ENCODE peak calls at places on chromosomes 16 and 17, in four cellular contexts. One of them, this sample, is unnamed.

GRCh38 chr16:2194852-2195315 is 1.5 kb downstream of the CASKIN1 start:
- DNase-seq in WTC11: peak; percentile 73
- DNase-seq in GM12878: peak; percentile 11
- DNase-seq in HepG2: peak; percentile 67
- DNase-seq in this sample: peak; percentile 83

GRCh38 chr17:40071720-40072480 is 9.1 kb downstream of the THRA start:
- DNase-seq in WTC11: no peak
- DNase-seq in GM12878: no peak
- DNase-seq in HepG2: peak; percentile 46
- DNase-seq in this sample: no peak

GRCh38 chr16:67967183-67967955 is 1.1 kb downstream of the SLC12A4 start:
- DNase-seq in WTC11: no peak
- DNase-seq in GM12878: no peak
- DNase-seq in HepG2: no peak
- DNase-seq in this sample: no peak

GRCh38 chr17:56681561-56682266 is 88.2 kb downstream of the NOG start:
- DNase-seq in HepG2: no peak
- DNase-seq in WTC11: no peak
- DNase-seq in GM12878: no peak
- DNase-seq in this sample: no peak

GRCh38 chr17:76161113-76161512 is 20.1 kb upstream of the FOXJ1 start:
- DNase-seq in GM12878: no peak
- DNase-seq in HepG2: no peak
- DNase-seq in WTC11: no peak
- DNase-seq in this sample: no peak

GRCh38 chr17:80703109-80703508 is 158.5 kb downstream of the RPTOR start:
- DNase-seq in GM12878: no peak
- DNase-seq in HepG2: no peak
- DNase-seq in WTC11: no peak
- DNase-seq in this sample: no peak

GRCh38 chr17:61846088-61846487 is 17.2 kb downstream of the BRIP1 start:
- DNase-seq in GM12878: no peak
- DNase-seq in WTC11: no peak
- DNase-seq in HepG2: no peak
- DNase-seq in this sample: no peak

GRCh38 chr16:75230471-75231110 is 11.8 kb downstream of the CTRB1 start:
- DNase-seq in GM12878: no peak
- DNase-seq in HepG2: no peak
- DNase-seq in WTC11: no peak
- DNase-seq in this sample: no peak

GRCh38 chr17:10126554-10127493 is 71.6 kb downstream of the GAS7 start:
- DNase-seq in HepG2: no peak
- DNase-seq in WTC11: no peak
- DNase-seq in GM12878: no peak
- DNase-seq in this sample: no peak

GRCh38 chr17:13544292-13544691 is 57.4 kb downstream of the HS3ST3A1 start:
- DNase-seq in WTC11: no peak
- DNase-seq in HepG2: no peak
- DNase-seq in GM12878: no peak
- DNase-seq in this sample: no peak

GRCh38 chr16:75695708-75696107 is 5.6 kb downstream of the DUXB start:
- DNase-seq in HepG2: peak; percentile 46
- DNase-seq in WTC11: no peak
- DNase-seq in GM12878: no peak
- DNase-seq in this sample: peak; percentile 46

GRCh38 chr16:29898786-29899515 is 399 bp downstream of the SEZ6L2 start:
- DNase-seq in GM12878: no peak
- DNase-seq in WTC11: peak; percentile 83
- DNase-seq in HepG2: no peak
- DNase-seq in this sample: peak; percentile 53

GRCh38 chr17:10247806-10248334 is 49.5 kb upstream of the GAS7 start:
- DNase-seq in HepG2: no peak
- DNase-seq in GM12878: no peak
- DNase-seq in WTC11: no peak
- DNase-seq in this sample: no peak

GRCh38 chr16:86962259-86962658 is 354.9 kb downstream of the C16orf95 start:
- DNase-seq in WTC11: no peak
- DNase-seq in GM12878: no peak
- DNase-seq in HepG2: no peak
- DNase-seq in this sample: peak; percentile 19

GRCh38 chr17:80879723-80880649 is 111.7 kb upstream of the CHMP6 start:
- DNase-seq in GM12878: no peak
- DNase-seq in WTC11: no peak
- DNase-seq in HepG2: no peak
- DNase-seq in this sample: no peak

GRCh38 chr17:6254036-6254435 is 180.9 kb downstream of the AIPL1 start:
- DNase-seq in GM12878: no peak
- DNase-seq in WTC11: no peak
- DNase-seq in HepG2: no peak
- DNase-seq in this sample: no peak

GRCh38 chr16:57446530-57447141 is 549 bp downstream of the CIAPIN1 start:
- DNase-seq in GM12878: no peak
- DNase-seq in HepG2: no peak
- DNase-seq in WTC11: no peak
- DNase-seq in this sample: peak; percentile 57

GRCh38 chr17:37824534-37825485 is 80.0 kb upstream of the HNF1B start:
- DNase-seq in HepG2: peak; percentile 62
- DNase-seq in WTC11: no peak
- DNase-seq in GM12878: no peak
- DNase-seq in this sample: no peak

GRCh38 chr17:68587026-68587425 is 14.1 kb downstream of the FAM20A start:
- DNase-seq in HepG2: no peak
- DNase-seq in GM12878: no peak
- DNase-seq in WTC11: no peak
- DNase-seq in this sample: no peak

GRCh38 chr16:70610273-70611223 is 35.8 kb upstream of the IL34 start:
- DNase-seq in GM12878: no peak
- DNase-seq in HepG2: no peak
- DNase-seq in WTC11: no peak
- DNase-seq in this sample: no peak
- TF ChIP-seq ETV6 in GM12878: no peak
- TF ChIP-seq ETV6 in HepG2: no peak
- TF ChIP-seq ETV6 in WTC11: no peak
- TF ChIP-seq ETV6 in this sample: no peak

GRCh38 chr16:17520567-17520966 is 49.8 kb upstream of the XYLT1 start:
- DNase-seq in HepG2: no peak
- DNase-seq in WTC11: no peak
- DNase-seq in GM12878: no peak
- DNase-seq in this sample: no peak
- TF ChIP-seq ETV6 in HepG2: no peak
- TF ChIP-seq ETV6 in WTC11: no peak
- TF ChIP-seq ETV6 in GM12878: no peak
- TF ChIP-seq ETV6 in this sample: no peak

DNA sequence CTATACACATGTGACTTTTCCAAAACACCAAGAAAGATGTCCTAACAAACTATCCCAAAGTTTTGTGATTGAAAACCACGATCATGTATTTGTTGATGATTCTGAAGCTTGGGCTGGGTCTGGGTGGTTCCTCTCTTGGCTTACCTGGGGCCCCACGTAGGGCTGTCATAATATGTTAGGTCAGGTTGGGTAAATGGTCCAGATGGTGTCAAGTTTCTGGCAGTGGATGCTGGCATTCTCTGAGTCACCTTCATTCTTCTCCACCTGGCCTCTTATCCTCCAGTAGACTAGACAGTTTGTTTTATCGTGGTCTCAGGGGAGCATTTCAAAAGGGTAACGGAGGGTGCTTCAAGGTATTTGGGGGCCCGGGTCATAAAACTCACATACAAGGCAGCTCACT is 39.4 kb downstream of the SYCE1L start:
- DNase-seq in HepG2: no peak
- DNase-seq in GM12878: no peak
- DNase-seq in WTC11: no peak
- DNase-seq in this sample: no peak
- TF ChIP-seq ETV6 in HepG2: no peak
- TF ChIP-seq ETV6 in GM12878: no peak
- TF ChIP-seq ETV6 in WTC11: no peak
- TF ChIP-seq ETV6 in this sample: no peak

GRCh38 chr17:64063766-64064224 is 43.4 kb upstream of the ICAM2 start:
- DNase-seq in WTC11: peak; percentile 84
- DNase-seq in GM12878: no peak
- DNase-seq in HepG2: peak; percentile 48
- DNase-seq in this sample: peak; percentile 43

GRCh38 chr17:64064331-64064730 is 43.9 kb upstream of the ICAM2 start:
- DNase-seq in WTC11: no peak
- DNase-seq in HepG2: no peak
- DNase-seq in GM12878: no peak
- DNase-seq in this sample: no peak

GRCh38 chr17:64060331-64060730 is 39.9 kb upstream of the ICAM2 start:
- DNase-seq in GM12878: no peak
- DNase-seq in WTC11: no peak
- DNase-seq in HepG2: no peak
- DNase-seq in this sample: no peak

GRCh38 chr17:64061157-64061898 is 40.9 kb upstream of the ICAM2 start:
- DNase-seq in GM12878: peak; percentile 68
- DNase-seq in HepG2: no peak
- DNase-seq in WTC11: no peak
- DNase-seq in this sample: no peak

GRCh38 chr17:64063088-64063487 is 42.7 kb upstream of the ICAM2 start:
- DNase-seq in HepG2: no peak
- DNase-seq in WTC11: no peak
- DNase-seq in GM12878: peak; percentile 31
- DNase-seq in this sample: no peak
- TF ChIP-seq ETV6 in HepG2: no peak
- TF ChIP-seq ETV6 in WTC11: no peak
- TF ChIP-seq ETV6 in GM12878: peak; percentile 33
- TF ChIP-seq ETV6 in this sample: no peak

GRCh38 chr16:72244853-72245252 is 72.9 kb upstream of the PMFBP1 start:
- DNase-seq in WTC11: no peak
- DNase-seq in GM12878: no peak
- DNase-seq in HepG2: no peak
- DNase-seq in this sample: no peak

GRCh38 chr16:72241930-72242329 is 70.0 kb upstream of the PMFBP1 start:
- DNase-seq in GM12878: no peak
- DNase-seq in HepG2: peak; percentile 52
- DNase-seq in WTC11: no peak
- DNase-seq in this sample: peak; percentile 32

GRCh38 chr16:72246423-72246822 is 74.5 kb upstream of the PMFBP1 start:
- DNase-seq in HepG2: no peak
- DNase-seq in GM12878: peak; percentile 21
- DNase-seq in WTC11: no peak
- DNase-seq in this sample: no peak

GRCh38 chr16:72242757-72243156 is 70.8 kb upstream of the PMFBP1 start:
- DNase-seq in GM12878: no peak
- DNase-seq in HepG2: no peak
- DNase-seq in WTC11: no peak
- DNase-seq in this sample: no peak

GRCh38 chr16:72247821-72248253 is 75.9 kb upstream of the PMFBP1 start:
- DNase-seq in WTC11: no peak
- DNase-seq in HepG2: no peak
- DNase-seq in GM12878: no peak
- DNase-seq in this sample: no peak
- TF ChIP-seq ETV6 in WTC11: no peak
- TF ChIP-seq ETV6 in HepG2: no peak
- TF ChIP-seq ETV6 in GM12878: no peak
- TF ChIP-seq ETV6 in this sample: no peak

DNA sequence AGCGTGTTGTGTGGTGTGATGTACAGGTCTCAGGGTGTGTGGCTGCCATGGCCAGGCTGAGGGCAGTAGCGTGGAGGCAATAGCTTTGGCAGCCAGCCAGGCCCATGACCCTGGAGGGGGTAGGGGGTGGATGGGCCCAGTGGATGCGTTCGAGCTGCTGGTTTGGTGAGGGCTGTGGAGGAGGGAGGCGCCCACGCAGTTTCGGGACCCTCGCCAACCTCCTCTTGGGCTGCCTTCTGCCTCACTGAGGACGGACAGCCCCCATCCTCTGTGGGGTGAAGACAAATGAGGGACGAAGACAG is 238.6 kb upstream of the GSE1 start:
- DNase-seq in WTC11: no peak
- DNase-seq in HepG2: no peak
- DNase-seq in GM12878: no peak
- DNase-seq in this sample: no peak
- TF ChIP-seq ETV6 in WTC11: no peak
- TF ChIP-seq ETV6 in HepG2: no peak
- TF ChIP-seq ETV6 in GM12878: no peak
- TF ChIP-seq ETV6 in this sample: no peak

GRCh38 chr16:85568519-85568918 is 44.6 kb upstream of the GSE1 start:
- DNase-seq in WTC11: no peak
- DNase-seq in HepG2: no peak
- DNase-seq in GM12878: no peak
- DNase-seq in this sample: peak; percentile 74

GRCh38 chr16:85570735-85571562 is 42.2 kb upstream of the GSE1 start:
- DNase-seq in HepG2: no peak
- DNase-seq in WTC11: no peak
- DNase-seq in GM12878: peak; percentile 77
- DNase-seq in this sample: peak; percentile 83

GRCh38 chr16:85570213-85570734 is 42.8 kb upstream of the GSE1 start:
- DNase-seq in GM12878: no peak
- DNase-seq in WTC11: no peak
- DNase-seq in HepG2: no peak
- DNase-seq in this sample: peak; percentile 54

GRCh38 chr16:85569039-85569614 is 44.0 kb upstream of the GSE1 start:
- DNase-seq in GM12878: no peak
- DNase-seq in WTC11: no peak
- DNase-seq in HepG2: no peak
- DNase-seq in this sample: no peak

GRCh38 chr16:85569615-85570212 is 43.4 kb upstream of the GSE1 start:
- DNase-seq in GM12878: peak; percentile 74
- DNase-seq in WTC11: no peak
- DNase-seq in HepG2: no peak
- DNase-seq in this sample: peak; percentile 62
- TF ChIP-seq ETV6 in GM12878: peak; percentile 23
- TF ChIP-seq ETV6 in WTC11: peak; percentile 83
- TF ChIP-seq ETV6 in HepG2: no peak
- TF ChIP-seq ETV6 in this sample: no peak

GRCh38 chr16:23171234-23171948 is 11.2 kb upstream of the SCNN1G start:
- DNase-seq in GM12878: no peak
- DNase-seq in HepG2: no peak
- DNase-seq in WTC11: no peak
- DNase-seq in this sample: no peak
- TF ChIP-seq ETV6 in GM12878: no peak
- TF ChIP-seq ETV6 in HepG2: no peak
- TF ChIP-seq ETV6 in WTC11: no peak
- TF ChIP-seq ETV6 in this sample: no peak

GRCh38 chr17:32912218-32912897 is 15.6 kb upstream of the TMEM98 start:
- DNase-seq in HepG2: peak; percentile 84
- DNase-seq in WTC11: peak; percentile 22
- DNase-seq in GM12878: no peak
- DNase-seq in this sample: peak; percentile 83
- TF ChIP-seq ETV6 in HepG2: no peak
- TF ChIP-seq ETV6 in WTC11: no peak
- TF ChIP-seq ETV6 in GM12878: no peak
- TF ChIP-seq ETV6 in this sample: no peak

This sample was measured in K562.